ENCODE peak calls at places on chromosomes 1 and 21, in five cellular contexts. A, Y, K, Z and S are unnamed samples.

GRCh38 chr1:111290640-111291039 is at the start of gene CHIA:
- DNase-seq in K (no peak), Y (no peak), Z (peak; percentile 16), A (no peak), S (peak; percentile 37)

GRCh38 chr1:36367067-36367466 is 18.7 kb downstream of the STK40 start:
- DNase-seq in K (peak; percentile 69), A (no peak), Y (no peak), Z (no peak), S (no peak)

GRCh38 chr21:32459972-32460371 is 47.5 kb downstream of the EVA1C start:
- DNase-seq in Y (peak; percentile 26), A (no peak), Z (no peak), K (no peak), S (no peak)

GRCh38 chr1:9821710-9822109 is 2.1 kb downstream of the CLSTN1 start:
- DNase-seq in K (no peak), A (no peak), Z (no peak), Y (no peak), S (no peak)

GRCh38 chr1:101996830-101997485 is at the start of gene OLFM3:
- DNase-seq in A (no peak), Y (no peak), Z (no peak), K (no peak), S (no peak)

GRCh38 chr1:201536542-201536941 is 2.4 kb upstream of the NAV1 start:
- DNase-seq in Z (peak; percentile 78), A (peak; percentile 79), K (no peak), Y (peak; percentile 92), S (no peak)

GRCh38 chr1:39047374-39048229 is 21.5 kb downstream of the NDUFS5 start:
- DNase-seq in Z (peak; percentile 74), Y (peak; percentile 87), K (no peak), A (peak; percentile 83), S (no peak)

GRCh38 chr1:185610954-185611353 is 123.2 kb upstream of the HMCN1 start:
- DNase-seq in Y (no peak), K (no peak), A (no peak), Z (no peak), S (no peak)

GRCh38 chr1:53343831-53344668 is 16.2 kb upstream of the LRP8 start:
- DNase-seq in Z (no peak), Y (peak; percentile 11), A (no peak), K (no peak), S (no peak)

GRCh38 chr1:239952348-239953307 is 139.1 kb upstream of the FMN2 start:
- DNase-seq in Z (no peak), K (no peak), A (no peak), Y (no peak), S (no peak)

GRCh38 chr1:47578026-47578861 is 140.4 kb downstream of the FOXD2 start:
- DNase-seq in K (no peak), A (no peak), Y (no peak), Z (peak; percentile 44), S (peak; percentile 39)

GRCh38 chr1:47578862-47579419 is 141.1 kb downstream of the FOXD2 start:
- DNase-seq in K (no peak), A (no peak), Y (no peak), Z (no peak), S (no peak)

GRCh38 chr1:47577310-47578025 is 139.6 kb downstream of the FOXD2 start:
- DNase-seq in K (no peak), A (no peak), Z (no peak), Y (no peak), S (no peak)

GRCh38 chr1:47580451-47580980 is 142.7 kb downstream of the FOXD2 start:
- DNase-seq in A (no peak), Z (no peak), K (no peak), Y (no peak), S (no peak)

GRCh38 chr1:47579809-47580208 is 142.0 kb downstream of the FOXD2 start:
- DNase-seq in Z (no peak), A (no peak), Y (no peak), K (no peak), S (no peak)
- H3K4me3 ChIP-seq in Z (no peak overlapping the region), A (no peak overlapping the region), Y (no peak overlapping the region), K (no peak overlapping the region), S (no peak overlapping the region)

GRCh38 chr21:36699026-36699545 is at the start of gene SIM2:
- DNase-seq in A (no peak), K (no peak), Z (no peak), Y (peak; percentile 52), S (no peak)
- H3K4me3 ChIP-seq in A (no peak within 1 kb of the TSS), K (no peak within 1 kb of the TSS), Z (peak within 1 kb of the TSS; percentile 47), Y (peak within 1 kb of the TSS; percentile 57), S (peak within 1 kb of the TSS; percentile 43)

DNA sequence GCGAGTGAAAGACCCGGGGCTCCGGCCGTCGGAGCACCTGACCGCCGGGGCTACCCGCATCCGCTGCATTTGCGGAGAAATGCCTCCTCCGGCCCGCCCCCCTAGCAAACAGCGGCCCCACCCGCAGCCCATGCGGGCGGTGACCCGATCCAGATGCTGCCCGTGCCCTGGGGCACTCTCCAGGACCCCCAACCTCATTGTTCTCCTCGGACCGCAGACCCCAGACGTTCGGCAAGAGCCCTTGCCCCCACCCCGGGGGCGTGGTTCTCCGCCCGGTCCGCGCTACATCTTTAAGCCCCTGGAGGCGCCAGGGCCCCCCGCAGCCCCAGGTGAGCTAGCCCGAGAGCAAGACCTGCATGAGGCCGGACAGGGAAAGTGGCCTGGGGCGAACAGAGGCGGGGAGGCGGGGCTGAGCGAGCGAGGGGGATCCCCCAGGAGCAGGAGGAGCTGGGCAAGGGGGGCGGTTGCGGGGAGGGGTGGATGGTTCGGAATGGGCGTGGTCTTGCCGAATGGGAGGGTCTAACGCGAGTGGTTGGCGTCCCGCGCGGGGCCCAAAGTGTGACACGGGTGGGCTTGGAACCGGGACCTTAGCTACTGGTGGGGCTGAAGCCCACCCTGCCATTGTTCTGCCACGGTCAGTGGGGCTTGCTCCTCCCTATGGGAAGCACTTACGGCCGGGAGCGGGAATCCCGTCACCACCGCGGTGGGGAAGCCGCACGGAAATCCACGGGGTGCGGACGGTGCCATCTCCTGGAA is 6.3 kb upstream of the CRYBG2 start:
- DNase-seq in Z (no peak), K (peak; percentile 17), Y (no peak), A (no peak), S (no peak)
- H3K4me3 ChIP-seq in Z (peak overlapping the region; percentile 34), K (peak overlapping the region; percentile 45), Y (no peak overlapping the region), A (no peak overlapping the region), S (peak overlapping the region; percentile 11)

DNA sequence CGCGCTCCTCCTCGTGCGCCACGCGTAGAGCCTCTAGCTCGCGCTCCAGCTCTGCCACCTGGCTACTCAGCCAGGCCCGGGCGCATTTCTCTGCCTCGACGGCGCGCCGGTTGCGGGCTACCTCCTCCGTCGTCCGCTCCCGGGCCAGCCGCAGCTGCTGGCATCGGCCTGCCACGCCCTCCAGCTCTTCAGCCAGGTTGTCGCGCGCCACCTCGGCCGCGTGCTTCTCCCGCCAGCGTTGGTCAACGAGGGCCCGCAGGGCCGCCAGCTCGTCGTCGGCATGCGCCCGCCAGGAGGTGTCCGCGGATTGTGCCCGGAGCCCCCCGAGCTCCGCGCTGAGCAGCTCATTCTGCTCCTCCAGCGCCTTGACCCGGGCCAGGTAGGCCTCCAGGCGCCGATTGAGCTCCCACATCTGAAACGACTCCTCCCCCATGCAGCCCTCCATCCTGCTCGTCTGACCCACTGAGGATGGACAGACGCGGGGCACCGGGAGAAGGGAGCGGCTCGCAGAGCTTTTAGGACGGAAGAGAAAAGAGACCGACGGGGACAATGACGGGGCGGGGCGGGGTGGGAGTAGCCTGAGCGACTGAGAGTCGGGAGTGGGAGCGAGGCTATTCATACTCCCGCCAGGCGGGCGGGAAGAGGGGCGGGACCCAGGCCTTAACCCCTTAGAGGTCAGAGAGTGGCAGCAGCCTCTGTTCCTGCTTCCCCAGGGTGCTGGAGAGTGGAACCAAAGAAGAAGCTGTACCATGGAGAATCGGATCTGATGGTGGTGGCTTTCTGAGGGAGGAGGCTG is at the start of gene NES:
- DNase-seq in A (no peak), Z (peak; percentile 87), K (no peak), Y (peak; percentile 56), S (peak; percentile 91)
- H3K4me3 ChIP-seq in A (peak within 1 kb of the TSS; percentile 55), Z (peak within 1 kb of the TSS; percentile 66), K (no peak within 1 kb of the TSS), Y (peak within 1 kb of the TSS; percentile 48), S (peak within 1 kb of the TSS; percentile 82)